ENCODE peak calls at places on chromosomes 3 and 15, in ten cellular contexts. N is uterus, E is tibial nerve, O is lower lobe of right lung, Z is cardiac muscle cell, S is DND-41, W is hepatocyte, G is neural progenitor cell, U is A549, M is ovary. I is an unnamed sample.

GRCh38 chr3:126816956-126817777 is 113.1 kb downstream of the CHCHD6 start:
- DNase-seq in E (no peak), Z (peak; percentile 28), M (peak; percentile 18), W (peak; percentile 34), U (no peak), S (no peak), O (no peak), G (peak; percentile 15), N (no peak), I (no peak)

GRCh38 chr3:184332370-184333090 is 4.9 kb upstream of the FAM131A start:
- DNase-seq in E (no peak), N (no peak), S (no peak), U (no peak), G (no peak), O (no peak), Z (no peak), M (no peak), W (no peak), I (no peak)

GRCh38 chr15:74620636-74621545 is 5.3 kb downstream of the CLK3 start:
- DNase-seq in E (peak; percentile 44), G (peak; percentile 84), Z (peak; percentile 68), N (no peak), S (peak; percentile 74), U (peak; percentile 80), O (peak; percentile 71), M (peak; percentile 15), W (peak; percentile 71), I (peak; percentile 63)

GRCh38 chr3:155744626-155745324 is at the start of gene PLCH1:
- DNase-seq in Z (peak; percentile 85), E (peak; percentile 28), N (peak; percentile 39), O (peak; percentile 83), W (peak; percentile 81), G (peak; percentile 93), U (peak; percentile 79), M (peak; percentile 60), S (peak; percentile 53), I (peak; percentile 1)

GRCh38 chr15:65028338-65028737 is 1.1 kb downstream of the MTFMT start:
- DNase-seq in U (no peak), W (no peak), Z (no peak), S (peak; percentile 20), M (no peak), O (no peak), G (no peak), E (no peak), N (no peak), I (no peak)

GRCh38 chr3:127855246-127855645 is 32.9 kb upstream of the MGLL start:
- DNase-seq in W (no peak), Z (no peak), M (no peak), G (no peak), U (no peak), N (no peak), O (no peak), E (no peak), S (no peak), I (no peak)

GRCh38 chr3:186760141-186760813 is 23.1 kb upstream of the EIF4A2 start:
- DNase-seq in O (no peak), M (no peak), W (peak; percentile 60), N (no peak), Z (no peak), U (no peak), E (no peak), G (no peak), S (no peak), I (no peak)

GRCh38 chr3:170531054-170531453 is 54.8 kb downstream of the SLC7A14 start:
- DNase-seq in W (no peak), G (no peak), M (no peak), E (no peak), U (no peak), S (no peak), O (no peak), N (no peak), Z (no peak), I (no peak)

GRCh38 chr15:77507151-77507847 is 86.6 kb downstream of the HMG20A start:
- DNase-seq in E (peak; percentile 45), S (no peak), O (peak; percentile 79), G (no peak), Z (no peak), U (no peak), W (no peak), N (no peak), M (peak; percentile 66), I (no peak)

GRCh38 chr15:66865622-66866611 is 163.9 kb downstream of the SMAD6 start:
- DNase-seq in E (no peak), G (no peak), M (no peak), Z (no peak), S (no peak), W (no peak), O (peak; percentile 70), N (no peak), U (no peak), I (no peak)

GRCh38 chr15:66864871-66865281 is 162.8 kb downstream of the SMAD6 start:
- DNase-seq in G (no peak), S (no peak), Z (no peak), N (no peak), U (no peak), O (no peak), W (no peak), M (no peak), E (no peak), I (no peak)

GRCh38 chr15:66864086-66864830 is 162.2 kb downstream of the SMAD6 start:
- DNase-seq in U (no peak), G (no peak), O (no peak), S (no peak), Z (no peak), W (no peak), N (no peak), E (no peak), M (no peak), I (no peak)

GRCh38 chr15:66863382-66864085 is 161.5 kb downstream of the SMAD6 start:
- DNase-seq in O (no peak), E (no peak), U (no peak), S (no peak), G (no peak), W (no peak), M (no peak), N (no peak), Z (no peak), I (no peak)

GRCh38 chr15:66866651-66867050 is 164.6 kb downstream of the SMAD6 start:
- DNase-seq in G (no peak), S (no peak), W (no peak), M (no peak), E (no peak), U (no peak), O (no peak), N (no peak), Z (no peak), I (no peak)
- H3K4me3 ChIP-seq in G (no peak overlapping the region), S (no peak overlapping the region), W (no peak overlapping the region), M (no peak overlapping the region), E (no peak overlapping the region), U (no peak overlapping the region), O (no peak overlapping the region), N (no peak overlapping the region), Z (no peak overlapping the region), I (no peak overlapping the region)

GRCh38 chr15:90991587-90992285 is 2.6 kb downstream of the PRC1 start:
- DNase-seq in E (no peak), W (no peak), M (no peak), G (no peak), S (no peak), U (no peak), N (no peak), Z (no peak), O (no peak), I (peak; percentile 16)

GRCh38 chr15:90994417-90995311 is at the start of gene PRC1:
- DNase-seq in U (peak; percentile 99), W (peak; percentile 100), G (peak; percentile 99), E (peak; percentile 94), S (peak; percentile 97), N (peak; percentile 98), M (peak; percentile 98), Z (peak; percentile 99), O (peak; percentile 99), I (peak; percentile 98)

GRCh38 chr15:90998737-90999136 is 4.4 kb upstream of the PRC1 start:
- DNase-seq in O (no peak), G (no peak), W (no peak), U (no peak), N (no peak), E (no peak), M (no peak), S (no peak), Z (no peak), I (no peak)

GRCh38 chr15:90990446-90990845 is 3.9 kb downstream of the PRC1 start:
- DNase-seq in G (no peak), N (no peak), W (no peak), Z (no peak), U (no peak), S (no peak), E (no peak), M (no peak), O (no peak), I (no peak)

GRCh38 chr15:90994059-90994416 is 297 bp downstream of the PRC1 start:
- DNase-seq in W (peak; percentile 52), G (peak; percentile 59), S (no peak), Z (peak; percentile 45), N (no peak), M (no peak), O (peak; percentile 55), U (no peak), E (no peak), I (peak; percentile 5)
- H3K4me1 ChIP-seq in W (peaks cover 12% of the 10 kb centered on the region), G (peaks cover 12% of the 10 kb centered on the region), S (peaks cover 37% of the 10 kb centered on the region), Z (no peaks in the 10 kb centered on the region), N (no peaks in the 10 kb centered on the region), M (no peaks in the 10 kb centered on the region), O (peaks cover 14% of the 10 kb centered on the region), U (peaks cover 12% of the 10 kb centered on the region), E (peaks cover 17% of the 10 kb centered on the region), I (peaks cover 26% of the 10 kb centered on the region)

DNA sequence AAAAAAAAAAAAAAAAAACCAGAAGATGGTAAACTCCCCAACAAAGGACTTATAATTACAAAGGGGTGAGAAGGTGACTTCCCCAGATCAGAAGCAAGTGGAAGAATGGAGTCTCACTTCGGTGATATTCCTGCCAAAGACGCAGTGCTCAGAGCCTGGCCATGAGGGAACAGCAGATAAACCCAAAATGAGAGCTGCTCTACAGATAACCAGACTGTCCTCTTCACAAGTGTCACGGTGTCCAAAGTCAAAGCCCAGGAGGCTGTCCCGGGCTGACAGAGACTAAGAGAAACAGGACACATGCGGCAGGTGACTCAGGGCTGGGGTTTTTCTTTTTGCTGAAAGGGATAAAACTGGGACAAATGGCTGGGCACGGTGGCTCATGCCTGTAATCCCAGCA is 48.8 kb downstream of the HMCES start:
- DNase-seq in M (no peak), G (no peak), E (no peak), S (no peak), N (no peak), Z (no peak), W (no peak), U (no peak), O (no peak), I (no peak)
- H3K27ac ChIP-seq in M (no peak overlapping the region), G (no peak overlapping the region), E (no peak overlapping the region), S (no peak overlapping the region), N (no peak overlapping the region), Z (no peak overlapping the region), W (no peak overlapping the region), U (no peak overlapping the region), O (no peak overlapping the region), I (no peak overlapping the region)

DNA sequence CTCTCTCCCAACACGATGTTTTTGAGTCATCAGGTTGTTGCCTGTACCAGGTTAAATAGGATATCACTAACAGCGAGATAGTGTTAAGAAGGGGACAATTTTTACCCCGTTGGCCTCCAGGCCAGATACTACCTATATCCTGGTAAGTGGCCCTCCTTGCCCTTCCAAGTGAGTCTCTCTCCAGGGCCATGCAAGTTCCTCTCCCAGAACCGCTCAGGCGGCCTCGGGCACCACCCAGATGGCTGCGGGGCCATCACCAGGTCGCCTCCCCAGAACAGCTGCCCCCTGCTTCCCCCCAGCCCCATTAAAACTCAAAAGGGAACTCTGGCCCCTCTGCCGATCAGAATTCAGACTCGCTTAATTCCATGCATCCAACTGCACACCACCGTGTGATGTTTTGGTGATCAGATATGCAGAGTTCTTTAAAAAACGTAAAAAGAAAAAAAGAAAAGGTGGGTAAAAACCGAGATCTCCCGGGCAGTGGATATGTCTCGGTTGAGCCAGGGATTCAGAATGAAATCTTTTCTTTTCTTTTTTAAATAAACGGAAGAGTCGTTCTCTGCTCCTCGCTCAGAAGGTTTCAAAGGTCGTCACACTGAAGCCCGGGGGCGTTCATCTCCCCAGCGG is 1.9 kb upstream of the TRIM71 start:
- DNase-seq in S (no peak), M (no peak), W (peak; percentile 42), G (peak; percentile 60), O (no peak), E (no peak), N (no peak), Z (peak; percentile 42), U (no peak), I (no peak)
- H3K4me3 ChIP-seq in S (no peak overlapping the region), M (no peak overlapping the region), W (peak overlapping the region; percentile 84), G (peak overlapping the region; percentile 98), O (peak overlapping the region; percentile 59), E (no peak overlapping the region), N (no peak overlapping the region), Z (peak overlapping the region; percentile 48), U (peak overlapping the region; percentile 49), I (no peak overlapping the region)

I was measured in CD4-positive, CD25-positive, alpha-beta regulatory T cell.